ENCODE peak calls at places on chromosome 9, in eight cellular contexts. One of them, this sample, is unnamed. For H3K4me1, the result is how much of the 10 kb centered on the place peaks cover.

GRCh38 chr9:17116400-17116837 is 18.4 kb upstream of the CNTLN start:
- DNase-seq in neuronal stem cell: peak
- DNase-seq in Peyer's patch: no peak
- DNase-seq in effector memory CD4-positive, alpha-beta T cell: no peak
- DNase-seq in cardiac muscle cell: peak
- DNase-seq in esophagus squamous epithelium: no peak
- DNase-seq in kidney: no peak
- DNase-seq in pancreas: no peak
- DNase-seq in this sample: peak

GRCh38 chr9:14312721-14313377 is 1.1 kb downstream of the NFIB start:
- DNase-seq in neuronal stem cell: peak
- DNase-seq in Peyer's patch: no peak
- DNase-seq in effector memory CD4-positive, alpha-beta T cell: no peak
- DNase-seq in cardiac muscle cell: peak
- DNase-seq in esophagus squamous epithelium: no peak
- DNase-seq in kidney: peak
- DNase-seq in pancreas: peak
- DNase-seq in this sample: no peak

GRCh38 chr9:133768859-133769510 is 30.8 kb upstream of the SARDH start:
- DNase-seq in neuronal stem cell: no peak
- DNase-seq in Peyer's patch: peak
- DNase-seq in effector memory CD4-positive, alpha-beta T cell: no peak
- DNase-seq in cardiac muscle cell: peak
- DNase-seq in esophagus squamous epithelium: no peak
- DNase-seq in kidney: peak
- DNase-seq in pancreas: peak
- DNase-seq in this sample: peak

GRCh38 chr9:94281101-94281500 is 22.0 kb downstream of the ZNF169 start:
- DNase-seq in neuronal stem cell: no peak
- DNase-seq in Peyer's patch: no peak
- DNase-seq in effector memory CD4-positive, alpha-beta T cell: no peak
- DNase-seq in cardiac muscle cell: no peak
- DNase-seq in esophagus squamous epithelium: no peak
- DNase-seq in kidney: no peak
- DNase-seq in pancreas: no peak
- DNase-seq in this sample: no peak

GRCh38 chr9:128828719-128829452 is 708 bp downstream of the SPOUT1 start:
- DNase-seq in neuronal stem cell: no peak
- DNase-seq in Peyer's patch: no peak
- DNase-seq in effector memory CD4-positive, alpha-beta T cell: no peak
- DNase-seq in cardiac muscle cell: no peak
- DNase-seq in esophagus squamous epithelium: no peak
- DNase-seq in kidney: no peak
- DNase-seq in pancreas: no peak
- DNase-seq in this sample: no peak

GRCh38 chr9:122820490-122820845 is 7.9 kb downstream of the PDCL start:
- DNase-seq in neuronal stem cell: no peak
- DNase-seq in Peyer's patch: no peak
- DNase-seq in effector memory CD4-positive, alpha-beta T cell: no peak
- DNase-seq in cardiac muscle cell: no peak
- DNase-seq in esophagus squamous epithelium: no peak
- DNase-seq in kidney: no peak
- DNase-seq in pancreas: no peak
- DNase-seq in this sample: no peak

GRCh38 chr9:123401879-123402513 is 46.0 kb downstream of the CRB2 start:
- DNase-seq in neuronal stem cell: peak
- DNase-seq in Peyer's patch: no peak
- DNase-seq in effector memory CD4-positive, alpha-beta T cell: no peak
- DNase-seq in cardiac muscle cell: peak
- DNase-seq in esophagus squamous epithelium: no peak
- DNase-seq in kidney: no peak
- DNase-seq in pancreas: no peak
- DNase-seq in this sample: no peak

GRCh38 chr9:73149371-73150067 is 2.1 kb upstream of the ANXA1 start:
- DNase-seq in neuronal stem cell: no peak
- DNase-seq in Peyer's patch: peak
- DNase-seq in effector memory CD4-positive, alpha-beta T cell: no peak
- DNase-seq in cardiac muscle cell: no peak
- DNase-seq in esophagus squamous epithelium: no peak
- DNase-seq in kidney: no peak
- DNase-seq in pancreas: no peak
- DNase-seq in this sample: no peak

GRCh38 chr9:78130004-78130403 is 98.4 kb upstream of the GNAQ start:
- DNase-seq in neuronal stem cell: no peak
- DNase-seq in Peyer's patch: no peak
- DNase-seq in effector memory CD4-positive, alpha-beta T cell: no peak
- DNase-seq in cardiac muscle cell: peak
- DNase-seq in esophagus squamous epithelium: no peak
- DNase-seq in kidney: no peak
- DNase-seq in pancreas: no peak
- DNase-seq in this sample: no peak

GRCh38 chr9:108994695-108995094 is 18.6 kb downstream of the CTNNAL1 start:
- DNase-seq in neuronal stem cell: no peak
- DNase-seq in Peyer's patch: no peak
- DNase-seq in effector memory CD4-positive, alpha-beta T cell: no peak
- DNase-seq in cardiac muscle cell: peak
- DNase-seq in esophagus squamous epithelium: no peak
- DNase-seq in kidney: no peak
- DNase-seq in pancreas: no peak
- DNase-seq in this sample: no peak

GRCh38 chr9:96418074-96418919 is at the start of gene ZNF367:
- DNase-seq in neuronal stem cell: peak
- DNase-seq in Peyer's patch: peak
- DNase-seq in effector memory CD4-positive, alpha-beta T cell: peak
- DNase-seq in cardiac muscle cell: peak
- DNase-seq in esophagus squamous epithelium: peak
- DNase-seq in kidney: peak
- DNase-seq in pancreas: peak
- DNase-seq in this sample: peak

GRCh38 chr9:128764361-128764760 is 7.4 kb downstream of the ZER1 start:
- DNase-seq in neuronal stem cell: no peak
- DNase-seq in Peyer's patch: no peak
- DNase-seq in effector memory CD4-positive, alpha-beta T cell: no peak
- DNase-seq in cardiac muscle cell: no peak
- DNase-seq in esophagus squamous epithelium: no peak
- DNase-seq in kidney: no peak
- DNase-seq in pancreas: no peak
- DNase-seq in this sample: no peak

GRCh38 chr9:76644647-76645250 is 119.5 kb upstream of the PCA3 start:
- DNase-seq in neuronal stem cell: no peak
- DNase-seq in Peyer's patch: no peak
- DNase-seq in effector memory CD4-positive, alpha-beta T cell: no peak
- DNase-seq in cardiac muscle cell: no peak
- DNase-seq in esophagus squamous epithelium: no peak
- DNase-seq in kidney: no peak
- DNase-seq in pancreas: no peak
- DNase-seq in this sample: no peak

GRCh38 chr9:83707518-83707767 is 315 bp downstream of the UBQLN1 start:
- DNase-seq in neuronal stem cell: no peak
- DNase-seq in Peyer's patch: no peak
- DNase-seq in effector memory CD4-positive, alpha-beta T cell: no peak
- DNase-seq in cardiac muscle cell: no peak
- DNase-seq in esophagus squamous epithelium: peak
- DNase-seq in kidney: no peak
- DNase-seq in pancreas: no peak
- DNase-seq in this sample: peak

DNA sequence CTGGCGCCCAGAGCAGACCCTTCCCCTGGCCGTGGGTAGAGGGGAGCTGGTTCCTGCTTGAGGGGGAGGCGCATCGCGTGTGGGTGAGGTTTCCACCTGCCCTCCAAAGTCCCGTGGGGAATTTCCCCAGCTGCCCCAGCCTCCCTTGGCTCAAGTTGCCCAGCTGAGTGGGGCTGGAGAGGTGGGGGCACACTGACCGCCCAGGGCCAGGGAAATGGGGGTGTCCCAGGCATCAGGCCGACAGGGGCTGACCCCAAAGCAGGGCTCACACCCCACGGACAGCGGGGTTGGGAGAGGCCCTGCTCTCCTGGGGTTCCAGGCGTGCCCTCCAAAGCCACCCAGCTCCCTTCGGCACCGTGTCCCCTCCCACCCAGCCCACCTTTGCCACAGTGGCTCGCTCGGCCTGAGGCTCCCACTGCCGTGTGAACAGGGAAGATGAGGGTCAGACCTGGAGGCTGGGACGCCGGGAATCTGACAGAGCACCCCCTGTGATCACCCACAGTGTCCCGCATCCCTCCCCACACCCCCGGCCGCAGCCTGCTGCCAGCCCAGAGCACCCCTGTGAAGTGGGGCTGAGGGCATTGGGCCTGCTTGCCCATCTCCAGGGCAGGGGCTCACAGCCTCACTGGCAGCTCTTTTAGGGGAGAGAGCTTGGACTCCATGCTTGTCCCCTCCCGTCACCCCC is 933 bp upstream of the EGFL7 start:
- DNase-seq in neuronal stem cell: no peak
- DNase-seq in Peyer's patch: no peak
- DNase-seq in effector memory CD4-positive, alpha-beta T cell: no peak
- DNase-seq in cardiac muscle cell: no peak
- DNase-seq in esophagus squamous epithelium: no peak
- DNase-seq in kidney: peak
- DNase-seq in pancreas: no peak
- DNase-seq in this sample: no peak
- H3K27ac ChIP-seq in neuronal stem cell: no peak
- H3K27ac ChIP-seq in Peyer's patch: peak
- H3K27ac ChIP-seq in effector memory CD4-positive, alpha-beta T cell: no peak
- H3K27ac ChIP-seq in cardiac muscle cell: no peak
- H3K27ac ChIP-seq in esophagus squamous epithelium: peak
- H3K27ac ChIP-seq in kidney: peak
- H3K27ac ChIP-seq in pancreas: no peak
- H3K27ac ChIP-seq in this sample: no peak

DNA sequence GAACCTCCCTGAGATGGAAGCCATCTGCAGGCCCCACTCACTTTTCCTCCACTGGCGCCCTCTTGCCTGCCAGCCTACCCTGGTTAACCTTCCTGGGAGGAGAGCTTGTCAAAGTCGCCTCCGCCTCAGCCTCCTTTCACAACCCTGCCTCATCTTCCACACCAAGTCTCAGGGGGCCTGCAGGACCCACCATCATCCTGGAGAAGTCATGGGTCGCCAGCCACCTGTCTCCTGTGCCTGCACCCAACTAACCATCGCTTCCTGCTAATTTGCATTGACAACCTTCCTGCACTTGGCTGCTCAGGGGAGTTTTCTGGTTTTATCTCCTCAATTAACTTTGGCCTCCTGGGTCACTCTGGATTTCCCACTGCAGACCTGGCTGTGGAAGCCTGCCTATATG is 52.8 kb upstream of the GRHPR start:
- DNase-seq in neuronal stem cell: no peak
- DNase-seq in Peyer's patch: peak
- DNase-seq in effector memory CD4-positive, alpha-beta T cell: no peak
- DNase-seq in cardiac muscle cell: no peak
- DNase-seq in esophagus squamous epithelium: no peak
- DNase-seq in kidney: no peak
- DNase-seq in pancreas: no peak
- DNase-seq in this sample: no peak
- H3K4me1 ChIP-seq in neuronal stem cell: under half
- H3K4me1 ChIP-seq in Peyer's patch: under half
- H3K4me1 ChIP-seq in effector memory CD4-positive, alpha-beta T cell: under half
- H3K4me1 ChIP-seq in cardiac muscle cell: under half
- H3K4me1 ChIP-seq in esophagus squamous epithelium: under half
- H3K4me1 ChIP-seq in kidney: under half
- H3K4me1 ChIP-seq in pancreas: under half
- H3K4me1 ChIP-seq in this sample: under half

DNA sequence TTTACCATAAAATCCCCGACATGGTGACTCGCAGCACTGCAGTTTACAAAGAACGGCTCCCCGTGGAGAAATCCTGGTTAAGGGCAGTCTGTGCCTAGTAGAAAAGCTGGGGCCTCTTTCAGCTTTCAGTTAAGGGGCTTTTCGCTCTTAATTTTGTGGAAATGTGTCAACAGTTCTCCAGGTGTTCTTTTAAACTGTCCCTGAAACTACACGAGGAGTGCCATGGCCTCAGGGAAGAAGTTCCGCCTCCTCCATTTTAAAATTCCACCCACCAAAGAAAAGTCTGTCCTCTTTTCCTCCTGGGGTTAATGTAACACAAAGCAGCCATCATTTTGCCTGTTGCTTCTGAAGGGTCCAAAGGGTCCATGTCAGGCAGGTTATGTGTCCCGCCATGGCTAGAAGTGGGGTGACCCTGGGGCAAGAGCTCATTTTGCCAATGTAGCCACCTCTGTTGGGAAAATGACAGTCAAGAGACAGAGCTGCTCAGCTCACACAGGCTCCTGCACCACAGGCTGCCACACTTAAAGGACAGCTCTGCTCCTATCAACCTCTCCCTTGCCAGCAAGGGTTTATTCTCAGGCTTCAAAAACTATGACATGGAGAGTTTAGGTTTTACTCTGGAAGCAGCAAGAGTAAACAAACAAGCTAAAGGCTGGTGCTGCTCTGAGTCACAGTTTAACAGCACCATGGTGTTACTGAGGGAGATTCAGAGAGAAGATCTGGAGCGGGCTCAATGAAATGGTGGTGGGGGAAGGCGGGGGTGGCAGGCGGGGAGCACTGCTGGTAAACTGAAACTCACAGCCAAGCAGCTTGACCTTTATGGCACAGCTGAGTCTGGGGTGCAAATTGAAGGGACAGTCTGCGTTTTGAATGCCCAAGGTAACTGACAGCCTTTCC is 3.2 kb downstream of the WHRN start:
- DNase-seq in neuronal stem cell: peak
- DNase-seq in Peyer's patch: no peak
- DNase-seq in effector memory CD4-positive, alpha-beta T cell: no peak
- DNase-seq in cardiac muscle cell: peak
- DNase-seq in esophagus squamous epithelium: no peak
- DNase-seq in kidney: no peak
- DNase-seq in pancreas: no peak
- DNase-seq in this sample: peak
- H3K4me3 ChIP-seq in neuronal stem cell: no peak
- H3K4me3 ChIP-seq in Peyer's patch: no peak
- H3K4me3 ChIP-seq in effector memory CD4-positive, alpha-beta T cell: no peak
- H3K4me3 ChIP-seq in cardiac muscle cell: peak
- H3K4me3 ChIP-seq in esophagus squamous epithelium: peak
- H3K4me3 ChIP-seq in kidney: peak
- H3K4me3 ChIP-seq in pancreas: no peak
- H3K4me3 ChIP-seq in this sample: no peak

GRCh38 chr9:100070071-100070470 is 28.7 kb downstream of the ERP44 start:
- DNase-seq in neuronal stem cell: no peak
- DNase-seq in Peyer's patch: no peak
- DNase-seq in effector memory CD4-positive, alpha-beta T cell: no peak
- DNase-seq in cardiac muscle cell: no peak
- DNase-seq in esophagus squamous epithelium: no peak
- DNase-seq in kidney: no peak
- DNase-seq in pancreas: no peak
- DNase-seq in this sample: no peak

GRCh38 chr9:100070642-100071041 is 28.2 kb downstream of the ERP44 start:
- DNase-seq in neuronal stem cell: no peak
- DNase-seq in Peyer's patch: no peak
- DNase-seq in effector memory CD4-positive, alpha-beta T cell: no peak
- DNase-seq in cardiac muscle cell: no peak
- DNase-seq in esophagus squamous epithelium: no peak
- DNase-seq in kidney: no peak
- DNase-seq in pancreas: no peak
- DNase-seq in this sample: no peak

GRCh38 chr9:100066539-100066938 is 32.3 kb downstream of the ERP44 start:
- DNase-seq in neuronal stem cell: no peak
- DNase-seq in Peyer's patch: no peak
- DNase-seq in effector memory CD4-positive, alpha-beta T cell: no peak
- DNase-seq in cardiac muscle cell: no peak
- DNase-seq in esophagus squamous epithelium: no peak
- DNase-seq in kidney: no peak
- DNase-seq in pancreas: no peak
- DNase-seq in this sample: no peak

GRCh38 chr9:100063185-100063584 is 35.6 kb downstream of the ERP44 start:
- DNase-seq in neuronal stem cell: no peak
- DNase-seq in Peyer's patch: no peak
- DNase-seq in effector memory CD4-positive, alpha-beta T cell: no peak
- DNase-seq in cardiac muscle cell: peak
- DNase-seq in esophagus squamous epithelium: no peak
- DNase-seq in kidney: no peak
- DNase-seq in pancreas: no peak
- DNase-seq in this sample: no peak

GRCh38 chr9:100064872-100065581 is 33.8 kb downstream of the ERP44 start:
- DNase-seq in neuronal stem cell: no peak
- DNase-seq in Peyer's patch: no peak
- DNase-seq in effector memory CD4-positive, alpha-beta T cell: no peak
- DNase-seq in cardiac muscle cell: no peak
- DNase-seq in esophagus squamous epithelium: no peak
- DNase-seq in kidney: no peak
- DNase-seq in pancreas: no peak
- DNase-seq in this sample: no peak
- H3K27ac ChIP-seq in neuronal stem cell: no peak
- H3K27ac ChIP-seq in Peyer's patch: no peak
- H3K27ac ChIP-seq in effector memory CD4-positive, alpha-beta T cell: no peak
- H3K27ac ChIP-seq in cardiac muscle cell: no peak
- H3K27ac ChIP-seq in esophagus squamous epithelium: no peak
- H3K27ac ChIP-seq in kidney: no peak
- H3K27ac ChIP-seq in pancreas: no peak
- H3K27ac ChIP-seq in this sample: no peak

This sample was measured in SJSA1.